ENCODE peak calls at places on chromosomes 13 and 19, in nine cellular contexts. V is MCF 10A, J is fibroblast of villous mesenchyme, H is ELR, R is pancreas, X is posterior cingulate gyrus, P is fibroblast of the aortic adventitia, L is AG09309, M is heart right ventricle. Y is an unnamed sample.

GRCh38 chr19:917323-918151 is at the start of gene KISS1R:
- DNase-seq in P (peak), H (peak), L (no peak), X (no peak), J (no peak), V (no peak), R (peak), M (no peak), Y (peak)

GRCh38 chr19:12244370-12244769 is 50.3 kb downstream of the ZNF44 start:
- DNase-seq in P (no peak), V (no peak), X (no peak), M (no peak), R (no peak), H (peak), J (no peak), L (no peak), Y (no peak)

GRCh38 chr19:42480335-42481095 is 37.8 kb upstream of the CXCL17 start:
- DNase-seq in P (peak), X (no peak), J (peak), R (no peak), M (no peak), L (no peak), V (peak), H (peak), Y (no peak)

GRCh38 chr19:45200614-45201013 is 22.0 kb downstream of the BLOC1S3 start:
- DNase-seq in P (peak), H (peak), J (peak), M (peak), R (no peak), X (peak), V (peak), L (no peak), Y (no peak)

GRCh38 chr19:485583-486236 is 10.6 kb upstream of the MADCAM1 start:
- DNase-seq in X (peak), J (peak), P (peak), V (peak), L (no peak), R (peak), M (no peak), H (peak), Y (peak)

GRCh38 chr13:30615851-30616311 is 1.8 kb upstream of the USPL1 start:
- DNase-seq in X (no peak), H (peak), P (peak), J (peak), M (no peak), R (no peak), V (peak), L (peak), Y (no peak)

GRCh38 chr13:44347301-44347700 is 26.3 kb upstream of the SERP2 start:
- DNase-seq in X (no peak), P (no peak), V (no peak), J (no peak), H (peak), R (no peak), L (no peak), M (no peak), Y (no peak)

GRCh38 chr13:78960881-78961280 is 301.9 kb upstream of the OBI1 start:
- DNase-seq in X (no peak), L (no peak), J (no peak), V (no peak), H (no peak), M (no peak), R (no peak), P (no peak), Y (no peak)

GRCh38 chr13:114077938-114078335 is 54.5 kb downstream of the RASA3 start:
- DNase-seq in P (peak), R (peak), V (no peak), X (peak), J (peak), M (no peak), L (no peak), H (no peak), Y (no peak)

GRCh38 chr13:32222046-32222676 is 93.0 kb downstream of the ZAR1L start:
- DNase-seq in H (no peak), L (no peak), X (no peak), V (no peak), R (no peak), P (no peak), J (no peak), M (no peak), Y (no peak)

GRCh38 chr19:12985049-12985776 is 10.1 kb upstream of the NFIX start:
- DNase-seq in J (peak), H (peak), P (peak), L (no peak), M (peak), V (no peak), R (no peak), X (peak), Y (peak)

GRCh38 chr13:95267662-95268369 is 33.4 kb downstream of the ABCC4 start:
- DNase-seq in L (peak), H (peak), J (peak), V (peak), P (peak), R (no peak), M (no peak), X (no peak), Y (no peak)

GRCh38 chr19:45195764-45196163 is 17.2 kb downstream of the BLOC1S3 start:
- DNase-seq in R (no peak), J (no peak), V (no peak), H (peak), M (no peak), L (no peak), P (no peak), X (no peak), Y (no peak)

GRCh38 chr19:33311326-33311682 is 9.0 kb upstream of the CEBPA start:
- DNase-seq in X (no peak), H (no peak), P (no peak), L (no peak), V (no peak), J (no peak), M (no peak), R (peak), Y (no peak)

GRCh38 chr13:98108330-98108729 is 34.6 kb upstream of the FARP1 start:
- DNase-seq in V (no peak), P (peak), J (peak), L (no peak), H (no peak), X (no peak), R (no peak), M (no peak), Y (no peak)

GRCh38 chr19:19997656-19998268 is 41.5 kb downstream of the ZNF682 start:
- DNase-seq in J (no peak), R (peak), M (peak), H (peak), V (no peak), L (no peak), P (no peak), X (peak), Y (no peak)

GRCh38 chr13:64688893-64689677 is 2541.1 kb downstream of the PCDH9 start:
- DNase-seq in V (no peak), R (no peak), J (no peak), M (no peak), H (peak), X (no peak), L (no peak), P (peak), Y (no peak)

GRCh38 chr19:54029930-54030490 is 33.7 kb downstream of the VSTM1 start:
- DNase-seq in X (peak), L (peak), M (peak), R (no peak), H (peak), V (peak), P (peak), J (peak), Y (peak)

GRCh38 chr13:98517576-98518310 is 59.2 kb downstream of the STK24 start:
- DNase-seq in H (no peak), J (no peak), M (no peak), L (no peak), P (no peak), R (no peak), V (no peak), X (no peak), Y (no peak)

GRCh38 chr19:31354316-31354715 is 5.1 kb upstream of the TSHZ3 start:
- DNase-seq in L (no peak), J (no peak), X (no peak), H (no peak), M (no peak), P (no peak), R (no peak), V (no peak), Y (no peak)

GRCh38 chr19:58563034-58563573 is 4.7 kb upstream of the UBE2M start:
- DNase-seq in R (peak), V (no peak), X (peak), J (no peak), H (no peak), M (no peak), P (no peak), L (no peak), Y (peak)

GRCh38 chr13:45683701-45684100 is 18.4 kb upstream of the CBY2 start:
- DNase-seq in L (no peak), M (no peak), H (peak), P (no peak), X (no peak), R (no peak), V (no peak), J (no peak), Y (no peak)

GRCh38 chr13:102380012-102380411 is 21.8 kb downstream of the FGF14 start:
- DNase-seq in H (no peak), X (no peak), P (no peak), L (no peak), J (no peak), M (no peak), R (no peak), V (no peak), Y (no peak)

GRCh38 chr19:49342291-49342721 is 7.1 kb downstream of the CD37 start:
- DNase-seq in M (no peak), V (no peak), R (peak), P (no peak), H (no peak), X (no peak), L (no peak), J (no peak), Y (peak)

GRCh38 chr19:492091-492531 is 4.2 kb upstream of the MADCAM1 start:
- DNase-seq in M (no peak), X (no peak), R (peak), L (no peak), V (no peak), P (peak), H (no peak), J (no peak), Y (peak)

GRCh38 chr19:1859319-1859718 is 4.1 kb downstream of the KLF16 start:
- DNase-seq in L (no peak), M (no peak), X (no peak), P (no peak), V (no peak), R (no peak), H (no peak), J (no peak), Y (no peak)

GRCh38 chr19:5580116-5580515 is 12.4 kb upstream of the TINCR start:
- DNase-seq in X (no peak), V (no peak), P (no peak), J (peak), H (no peak), R (no peak), L (no peak), M (no peak), Y (no peak)